ENCODE peak calls at places on chromosome 21, in seven cellular contexts. J, M, H, B, X, N and I are unnamed samples.

GRCh38 chr21:27134513-27134912 is 167.6 kb upstream of the ADAMTS5 start:
- DNase-seq in J (no peak), M (no peak), H (no peak), B (no peak), X (peak; percentile 19), N (no peak), I (peak; percentile 4)

GRCh38 chr21:32185726-32186125 is 93.1 kb downstream of the MIS18A start:
- DNase-seq in J (no peak), M (no peak), H (no peak), B (no peak), X (no peak), N (no peak), I (no peak)

GRCh38 chr21:37153193-37153934 is 80.3 kb downstream of the TTC3 start:
- DNase-seq in J (no peak), M (no peak), H (no peak), B (no peak), X (peak; percentile 88), N (peak; percentile 43), I (peak; percentile 26)

GRCh38 chr21:25453524-25453923 is 153.8 kb downstream of the MRPL39 start:
- DNase-seq in J (no peak), M (no peak), H (no peak), B (no peak), X (peak; percentile 13), N (no peak), I (no peak)

GRCh38 chr21:28099296-28099695 is 893.4 kb downstream of the LTN1 start:
- DNase-seq in J (no peak), M (no peak), H (no peak), B (no peak), X (peak; percentile 10), N (no peak), I (peak; percentile 8)

GRCh38 chr21:37269481-37269880 is 2.3 kb upstream of the VPS26C start:
- DNase-seq in J (no peak), M (peak; percentile 31), H (no peak), B (no peak), X (no peak), N (no peak), I (no peak)

GRCh38 chr21:31222142-31222541 is 121.9 kb downstream of the TIAM1 start:
- DNase-seq in J (no peak), M (no peak), H (no peak), B (no peak), X (peak; percentile 66), N (no peak), I (no peak)

GRCh38 chr21:15138475-15138874 is 73.7 kb upstream of the NRIP1 start:
- DNase-seq in J (no peak), M (no peak), H (no peak), B (no peak), X (no peak), N (no peak), I (no peak)

GRCh38 chr21:41622831-41623548 is 115.0 kb upstream of the TMPRSS2 start:
- DNase-seq in J (no peak), M (no peak), H (no peak), B (no peak), X (peak; percentile 53), N (no peak), I (no peak)

GRCh38 chr21:31945576-31945975 is 72.8 kb downstream of the HUNK start:
- DNase-seq in J (no peak), M (no peak), H (no peak), B (no peak), X (peak; percentile 97), N (no peak), I (peak; percentile 82)

GRCh38 chr21:45417951-45418300 is 13.0 kb downstream of the COL18A1 start:
- DNase-seq in J (no peak), M (no peak), H (no peak), B (no peak), X (no peak), N (no peak), I (no peak)
- H3K4me1 ChIP-seq in J (peaks cover 6% of the 10 kb centered on the region), M (peaks cover 30% of the 10 kb centered on the region), H (peaks cover 18% of the 10 kb centered on the region), B (no peaks in the 10 kb centered on the region), X (peaks cover 2% of the 10 kb centered on the region), N (peaks cover 33% of the 10 kb centered on the region), I (peaks cover 90% of the 10 kb centered on the region)

GRCh38 chr21:35097525-35097924 is 48.4 kb upstream of the RUNX1 start:
- DNase-seq in J (no peak), M (no peak), H (no peak), B (no peak), X (no peak), N (no peak), I (no peak)

GRCh38 chr21:35102488-35103407 is 53.6 kb upstream of the RUNX1 start:
- DNase-seq in J (no peak), M (no peak), H (no peak), B (no peak), X (peak; percentile 33), N (no peak), I (peak; percentile 75)

GRCh38 chr21:35096959-35097358 is 47.9 kb upstream of the RUNX1 start:
- DNase-seq in J (no peak), M (no peak), H (no peak), B (no peak), X (no peak), N (no peak), I (no peak)

GRCh38 chr21:35099310-35099709 is 50.2 kb upstream of the RUNX1 start:
- DNase-seq in J (no peak), M (no peak), H (no peak), B (no peak), X (peak; percentile 20), N (no peak), I (no peak)

GRCh38 chr21:35100351-35100771 is 51.3 kb upstream of the RUNX1 start:
- DNase-seq in J (no peak), M (no peak), H (no peak), B (no peak), X (peak; percentile 11), N (no peak), I (no peak)
- H4K8ac ChIP-seq in J (no peak overlapping the region), M (no peak overlapping the region), H (no peak overlapping the region), B (no peak overlapping the region), X (no peak overlapping the region), N (no peak overlapping the region), I (no peak overlapping the region)

DNA sequence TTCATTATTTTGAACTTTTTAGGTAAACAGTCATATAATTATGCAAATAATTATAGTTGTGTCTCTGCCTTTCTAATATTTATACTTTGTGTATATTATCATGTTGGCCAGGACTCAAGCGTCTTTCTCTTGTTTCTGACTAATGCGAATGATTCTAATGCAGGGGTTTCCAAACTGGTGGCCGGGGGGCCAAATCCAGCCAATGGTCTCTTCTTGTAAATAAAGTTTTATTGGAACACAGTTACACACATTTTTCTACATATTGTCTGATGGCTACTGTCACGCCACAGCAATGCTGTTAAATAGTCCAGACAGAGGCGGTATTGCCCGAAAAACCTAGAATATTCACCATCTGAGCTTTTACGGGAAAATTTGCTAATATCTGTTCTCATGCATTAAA is 8.9 kb upstream of the POFUT2 start:
- DNase-seq in J (no peak), M (no peak), H (no peak), B (no peak), X (no peak), N (no peak), I (no peak)
- H3K4me1 ChIP-seq in J (no peaks in the 10 kb centered on the region), M (peaks cover 9% of the 10 kb centered on the region), H (peaks cover 18% of the 10 kb centered on the region), B (peaks cover 5% of the 10 kb centered on the region), X (peaks cover 49% of the 10 kb centered on the region), N (peaks cover 58% of the 10 kb centered on the region), I (peaks cover 50% of the 10 kb centered on the region)

GRCh38 chr21:33258475-33258874 is 7.7 kb upstream of the IL10RB start:
- DNase-seq in J (no peak), M (no peak), H (no peak), B (no peak), X (no peak), N (no peak), I (no peak)

GRCh38 chr21:33259995-33260394 is 6.2 kb upstream of the IL10RB start:
- DNase-seq in J (no peak), M (no peak), H (no peak), B (no peak), X (no peak), N (no peak), I (no peak)

GRCh38 chr21:33257404-33257803 is 8.8 kb upstream of the IL10RB start:
- DNase-seq in J (no peak), M (no peak), H (no peak), B (no peak), X (no peak), N (peak; percentile 31), I (no peak)

GRCh38 chr21:33261635-33262034 is 4.5 kb upstream of the IL10RB start:
- DNase-seq in J (no peak), M (no peak), H (no peak), B (no peak), X (peak; percentile 62), N (no peak), I (peak; percentile 69)

DNA sequence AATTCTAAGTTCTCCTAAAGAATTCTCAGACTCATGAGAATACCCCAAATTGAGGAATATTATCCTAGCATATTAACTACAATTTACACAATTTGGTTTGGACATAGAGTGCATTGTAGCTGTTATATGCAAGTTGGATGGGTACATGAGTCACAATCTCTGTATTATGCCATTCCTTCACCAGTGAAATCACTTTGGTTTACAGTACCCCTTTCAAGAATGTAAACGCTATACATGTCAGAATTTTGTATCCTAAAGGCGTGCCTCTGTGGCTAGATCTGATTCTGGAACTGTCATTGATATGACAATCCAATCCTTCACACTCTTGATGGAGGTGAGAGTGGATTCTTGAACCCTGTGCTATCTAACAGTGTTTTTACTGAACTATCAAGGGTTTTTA is 6.7 kb upstream of the IL10RB start:
- DNase-seq in J (no peak), M (no peak), H (no peak), B (no peak), X (peak; percentile 60), N (no peak), I (peak; percentile 35)
- H4K8ac ChIP-seq in J (no peak overlapping the region), M (no peak overlapping the region), H (no peak overlapping the region), B (no peak overlapping the region), X (no peak overlapping the region), N (no peak overlapping the region), I (no peak overlapping the region)

GRCh38 chr21:45414396-45415187 is 9.6 kb downstream of the COL18A1 start:
- DNase-seq in J (no peak), M (no peak), H (no peak), B (no peak), X (no peak), N (no peak), I (no peak)
- H3K4me1 ChIP-seq in J (peaks cover 3% of the 10 kb centered on the region), M (peaks cover 44% of the 10 kb centered on the region), H (peaks cover 18% of the 10 kb centered on the region), B (no peaks in the 10 kb centered on the region), X (peaks cover 8% of the 10 kb centered on the region), N (peaks cover 27% of the 10 kb centered on the region), I (peaks cover 82% of the 10 kb centered on the region)

GRCh38 chr21:39900491-39900890 is 33.3 kb downstream of the PCP4 start:
- DNase-seq in J (no peak), M (no peak), H (no peak), B (peak; percentile 88), X (no peak), N (peak; percentile 45), I (no peak)
- H4K8ac ChIP-seq in J (no peak overlapping the region), M (no peak overlapping the region), H (no peak overlapping the region), B (no peak overlapping the region), X (no peak overlapping the region), N (no peak overlapping the region), I (no peak overlapping the region)

DNA sequence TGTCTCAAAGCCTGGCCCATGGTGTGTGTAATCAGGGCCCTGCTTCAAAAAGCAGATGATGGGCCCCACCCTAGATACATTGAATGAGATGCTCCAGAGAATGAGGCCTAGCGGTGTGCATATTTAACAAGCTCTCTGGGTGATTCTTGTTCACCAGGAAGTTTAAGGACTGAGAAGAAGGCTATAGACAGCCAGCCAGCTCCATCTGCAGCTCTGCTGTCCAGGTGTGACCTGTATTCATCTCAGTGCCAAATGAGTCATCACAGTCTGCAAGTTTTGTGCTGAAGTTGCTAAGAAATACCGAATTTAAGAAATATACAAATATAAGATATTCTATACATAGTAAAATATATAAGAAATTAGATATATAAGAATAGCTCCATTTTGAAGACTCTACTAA is 182.0 kb upstream of the RUNX1 start:
- DNase-seq in J (no peak), M (no peak), H (no peak), B (no peak), X (peak; percentile 55), N (no peak), I (no peak)
- H3K4me1 ChIP-seq in J (peaks cover 8% of the 10 kb centered on the region), M (no peaks in the 10 kb centered on the region), H (peaks cover 2% of the 10 kb centered on the region), B (no peaks in the 10 kb centered on the region), X (peaks cover 18% of the 10 kb centered on the region), N (peaks cover 9% of the 10 kb centered on the region), I (peaks cover 4% of the 10 kb centered on the region)

GRCh38 chr21:43603230-43603626 is 56.1 kb downstream of the HSF2BP start:
- DNase-seq in J (no peak), M (no peak), H (no peak), B (no peak), X (no peak), N (peak; percentile 58), I (no peak)
- H4K8ac ChIP-seq in J (no peak overlapping the region), M (no peak overlapping the region), H (no peak overlapping the region), B (no peak overlapping the region), X (peak overlapping the region; percentile 86), N (peak overlapping the region; percentile 24), I (peak overlapping the region; percentile 70)